ENCODE peak calls at places on chromosome 22, in six cellular contexts. V, J, Q, N, G and L are unnamed samples.

GRCh38 chr22:39007177-39007576 is 6.9 kb upstream of the APOBEC3C start:
- DNase-seq in V (no peak), J (no peak), Q (no peak), N (no peak), G (no peak), L (no peak)

GRCh38 chr22:45010532-45010900 is 711 bp upstream of the PHF21B start:
- DNase-seq in V (no peak), J (no peak), Q (no peak), N (no peak), G (no peak), L (no peak)

GRCh38 chr22:23828800-23829680 is 9.8 kb downstream of the DERL3 start:
- DNase-seq in V (no peak), J (no peak), Q (no peak), N (no peak), G (no peak), L (no peak)

GRCh38 chr22:21866821-21867527 is 471 bp downstream of the MAPK1 start:
- DNase-seq in V (no peak), J (peak; percentile 40), Q (no peak), N (no peak), G (peak; percentile 61), L (peak; percentile 22)

GRCh38 chr22:43198936-43199335 is 12.0 kb upstream of the TTLL12 start:
- DNase-seq in V (no peak), J (no peak), Q (no peak), N (no peak), G (no peak), L (no peak)

GRCh38 chr22:26568207-26568706 is 21.7 kb downstream of the TPST2 start:
- DNase-seq in V (no peak), J (no peak), Q (no peak), N (peak; percentile 86), G (no peak), L (no peak)

GRCh38 chr22:23067023-23067650 is 3.2 kb upstream of the GNAZ start:
- DNase-seq in V (no peak), J (peak; percentile 11), Q (peak; percentile 7), N (no peak), G (peak; percentile 36), L (peak; percentile 7)

GRCh38 chr22:50670914-50671538 is 1.6 kb upstream of the SHANK3 start:
- DNase-seq in V (no peak), J (no peak), Q (no peak), N (no peak), G (no peak), L (no peak)

GRCh38 chr22:32646476-32646875 is 155.0 kb upstream of the TIMP3 start:
- DNase-seq in V (no peak), J (no peak), Q (no peak), N (no peak), G (no peak), L (no peak)

GRCh38 chr22:20155330-20156041 is 4.6 kb upstream of the CCDC188 start:
- DNase-seq in V (no peak), J (no peak), Q (no peak), N (no peak), G (no peak), L (peak; percentile 32)

GRCh38 chr22:21594865-21595452 is 27.4 kb downstream of the UBE2L3 start:
- DNase-seq in V (no peak), J (no peak), Q (no peak), N (no peak), G (no peak), L (no peak)

GRCh38 chr22:17339095-17339693 is 30.1 kb upstream of the CECR2 start:
- DNase-seq in V (no peak), J (no peak), Q (no peak), N (no peak), G (no peak), L (no peak)

GRCh38 chr22:26264162-26264561 is 94.9 kb downstream of the SEZ6L start:
- DNase-seq in V (no peak), J (no peak), Q (no peak), N (no peak), G (no peak), L (no peak)

GRCh38 chr22:50190182-50190951 is 4.7 kb downstream of the TRABD start:
- DNase-seq in V (peak; percentile 81), J (peak; percentile 79), Q (peak; percentile 40), N (peak; percentile 68), G (peak; percentile 82), L (peak; percentile 63)

GRCh38 chr22:47014636-47014930 is 252.1 kb downstream of the TBC1D22A start:
- DNase-seq in V (no peak), J (no peak), Q (no peak), N (no peak), G (no peak), L (no peak)
- H3K4me3 ChIP-seq in V (no peak overlapping the region), J (no peak overlapping the region), Q (no peak overlapping the region), N (no peak overlapping the region), G (no peak overlapping the region), L (no peak overlapping the region)

DNA sequence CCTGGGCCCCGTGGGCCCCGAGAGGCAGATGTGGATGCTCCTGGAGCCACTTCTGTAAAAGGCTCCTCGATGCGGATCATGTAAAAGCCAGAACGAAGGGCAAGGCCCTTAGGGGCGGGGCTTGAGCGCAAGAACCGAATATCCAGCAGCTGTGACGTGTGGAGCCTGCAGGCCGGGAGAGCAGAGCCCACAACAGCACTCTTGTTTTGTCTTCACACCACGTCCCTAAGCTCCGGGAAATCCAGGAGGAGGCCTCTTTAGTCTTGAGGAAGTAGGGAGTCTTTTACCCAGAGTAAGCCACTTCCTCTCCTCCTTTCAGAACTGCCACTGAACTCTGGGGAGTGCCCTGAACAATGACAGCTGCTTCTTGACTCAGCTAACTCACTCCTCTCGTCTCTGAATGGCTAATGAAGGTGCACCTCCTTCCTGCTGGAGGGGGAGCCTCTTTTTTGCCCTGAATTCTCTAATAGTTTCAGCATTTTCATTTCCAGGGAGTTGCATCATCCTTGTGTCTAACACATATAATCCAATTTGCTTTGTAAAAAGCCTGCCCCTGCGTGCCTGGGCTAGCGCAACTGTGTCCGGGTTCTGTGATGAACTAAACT is 12.5 kb downstream of the L3MBTL2 start:
- DNase-seq in V (no peak), J (no peak), Q (peak; percentile 58), N (peak; percentile 20), G (peak; percentile 64), L (peak; percentile 58)
- TF ChIP-seq POLR2A in V (no peak), J (no peak), Q (no peak), N (peak; percentile 16), G (no peak), L (no peak)

GRCh38 chr22:46052331-46052771 is 75.4 kb upstream of the WNT7B start:
- DNase-seq in V (no peak), J (no peak), Q (peak; percentile 11), N (no peak), G (no peak), L (peak; percentile 46)
- H3K4me3 ChIP-seq in V (peak overlapping the region; percentile 57), J (no peak overlapping the region), Q (peak overlapping the region; percentile 69), N (peak overlapping the region; percentile 58), G (no peak overlapping the region), L (peak overlapping the region; percentile 47)

GRCh38 chr22:35230839-35231584 is 26.3 kb upstream of the HMGXB4 start:
- DNase-seq in V (no peak), J (no peak), Q (no peak), N (no peak), G (no peak), L (no peak)
- TF ChIP-seq POLR2A in V (no peak), J (no peak), Q (no peak), N (no peak), G (no peak), L (no peak)

GRCh38 chr22:37195921-37196320 is 7.9 kb upstream of the C1QTNF6 start:
- DNase-seq in V (no peak), J (no peak), Q (no peak), N (no peak), G (no peak), L (peak; percentile 66)
- H3K4me3 ChIP-seq in V (no peak overlapping the region), J (no peak overlapping the region), Q (no peak overlapping the region), N (no peak overlapping the region), G (no peak overlapping the region), L (no peak overlapping the region)

GRCh38 chr22:24952837-24953293 is 349 bp downstream of the KIAA1671 start:
- DNase-seq in V (no peak), J (peak; percentile 62), Q (no peak), N (peak; percentile 41), G (peak; percentile 79), L (no peak)

GRCh38 chr22:24948356-24949202 is 2.1 kb upstream of the LHFPL7 start:
- DNase-seq in V (no peak), J (no peak), Q (no peak), N (no peak), G (no peak), L (no peak)

GRCh38 chr22:24951942-24952836 is at the start of gene KIAA1671:
- DNase-seq in V (no peak), J (peak; percentile 94), Q (peak; percentile 76), N (peak; percentile 84), G (peak; percentile 98), L (peak; percentile 80)

GRCh38 chr22:24947881-24948280 is 1.4 kb upstream of the LHFPL7 start:
- DNase-seq in V (no peak), J (no peak), Q (no peak), N (no peak), G (no peak), L (no peak)

GRCh38 chr22:24950272-24950902 is 2.1 kb upstream of the KIAA1671 start:
- DNase-seq in V (no peak), J (no peak), Q (no peak), N (no peak), G (peak; percentile 76), L (no peak)
- TF ChIP-seq POLR2A in V (no peak), J (no peak), Q (no peak), N (no peak), G (no peak), L (no peak)